ENCODE peak calls at places on chromosomes 4 and X, in four cellular contexts. Q, X, Z and M are unnamed samples.
A peak's percentile ranks its signal among the peaks of the same experiment; 100 is the strongest.

GRCh38 chr4:6608758-6609414 is 31.6 kb upstream of the MRFAP1 start:
- DNase-seq in X (no peak), Q (peak; percentile 28), Z (no peak), M (no peak)

GRCh38 chrX:18896680-18897544 is 87.0 kb downstream of the PHKA2 start:
- DNase-seq in Z (no peak), X (no peak), Q (no peak), M (no peak)

GRCh38 chrX:40646489-40647306 is 663 bp downstream of the CXorf38 start:
- DNase-seq in Z (peak; percentile 70), Q (peak; percentile 20), X (no peak), M (no peak)

GRCh38 chr4:94357624-94358023 is 15.0 kb upstream of the HPGDS start:
- DNase-seq in X (no peak), Q (no peak), Z (no peak), M (no peak)

GRCh38 chrX:68829594-68830485 is 1.0 kb downstream of the EFNB1 start:
- DNase-seq in X (no peak), Z (no peak), Q (no peak), M (no peak)

GRCh38 chr4:82905205-82905604 is 4.7 kb downstream of the THAP9 start:
- DNase-seq in X (no peak), Q (peak; percentile 33), Z (no peak), M (no peak)

GRCh38 chr4:74543983-74544382 is 99.0 kb downstream of the AREG start:
- DNase-seq in Q (no peak), Z (no peak), X (no peak), M (no peak)

GRCh38 chrX:111040377-111041017 is 55.5 kb upstream of the PAK3 start:
- DNase-seq in X (no peak), Z (no peak), Q (no peak), M (no peak)

GRCh38 chrX:154443479-154443910 is 446 bp upstream of the FAM50A start:
- DNase-seq in X (no peak), Q (no peak), Z (no peak), M (no peak)

GRCh38 chrX:45196701-45197100 is 4.0 kb downstream of the DIPK2B start:
- DNase-seq in Z (no peak), X (no peak), Q (no peak), M (no peak)

GRCh38 chrX:15808254-15808653 is 18.0 kb downstream of the ZRSR2 start:
- DNase-seq in Q (no peak), Z (no peak), X (no peak), M (no peak)

GRCh38 chr4:8142556-8142955 is 16.1 kb downstream of the ABLIM2 start:
- DNase-seq in X (no peak), Z (no peak), Q (no peak), M (no peak)